ENCODE peak calls at places on chromosome 22, in seven cellular contexts. Z, P, B, D, X, Q and M are unnamed samples.

GRCh38 chr22:48700566-48701295 is 1126.9 kb downstream of the BRD1 start:
- DNase-seq in P (no peak), D (no peak), B (no peak), X (no peak), Q (no peak), Z (no peak), M (no peak)

GRCh38 chr22:22576244-22576988 is 17.4 kb upstream of the PRAME start:
- DNase-seq in Q (peak), P (peak), B (peak), X (peak), D (peak), Z (peak), M (peak)

GRCh38 chr22:45073064-45073463 is 63.3 kb upstream of the PHF21B start:
- DNase-seq in Z (no peak), D (no peak), X (no peak), P (no peak), B (peak), Q (peak), M (no peak)

GRCh38 chr22:40628354-40629042 is 8.0 kb downstream of the MRTFA start:
- DNase-seq in D (no peak), P (no peak), Z (no peak), B (peak), X (no peak), Q (peak), M (peak)

GRCh38 chr22:20946080-20946986 is 20.7 kb upstream of the AIFM3 start:
- DNase-seq in D (no peak), P (no peak), X (no peak), Q (peak), Z (no peak), B (peak), M (peak)

GRCh38 chr22:30694638-30695350 is at the start of gene OSBP2:
- DNase-seq in D (peak), Q (no peak), P (peak), Z (peak), B (peak), X (peak), M (no peak)

GRCh38 chr22:38017272-38017920 is 33.0 kb upstream of the SOX10 start:
- DNase-seq in P (peak), Z (no peak), B (peak), X (no peak), Q (peak), D (no peak), M (peak)

GRCh38 chr22:24583221-24583971 is 9.5 kb downstream of the LRRC75B start:
- DNase-seq in X (no peak), B (peak), Z (no peak), D (no peak), P (no peak), Q (no peak), M (no peak)

GRCh38 chr22:47552024-47552423 is 789.6 kb downstream of the TBC1D22A start:
- DNase-seq in B (no peak), X (no peak), Z (no peak), P (no peak), Q (no peak), D (no peak), M (no peak)

GRCh38 chr22:24986816-24987215 is 34.3 kb downstream of the KIAA1671 start:
- DNase-seq in Z (no peak), Q (no peak), B (no peak), X (no peak), P (no peak), D (no peak), M (no peak)

GRCh38 chr22:37486224-37486845 is at the start of gene MFNG:
- DNase-seq in Z (peak), D (peak), Q (peak), X (peak), B (peak), P (peak), M (peak)

GRCh38 chr22:39098026-39098425 is 982 bp downstream of the APOBEC3H start:
- DNase-seq in P (no peak), Z (no peak), Q (no peak), X (no peak), D (no peak), B (no peak), M (no peak)

GRCh38 chr22:26642465-26643367 is 14.7 kb upstream of the MIAT start:
- DNase-seq in P (no peak), Z (no peak), Q (no peak), X (peak), D (peak), B (no peak), M (no peak)

GRCh38 chr22:27124336-27125023 is 467.1 kb downstream of the MIAT start:
- DNase-seq in Q (no peak), P (peak), D (no peak), B (no peak), X (no peak), Z (no peak), M (no peak)

GRCh38 chr22:17570851-17571631 is 7.7 kb downstream of the SLC25A18 start:
- DNase-seq in B (peak), Z (no peak), Q (peak), D (no peak), P (peak), X (no peak), M (peak)

GRCh38 chr22:47220752-47221151 is 458.3 kb downstream of the TBC1D22A start:
- DNase-seq in D (no peak), B (no peak), X (no peak), Q (no peak), P (no peak), Z (no peak), M (no peak)

GRCh38 chr22:38485783-38486182 is 17.9 kb downstream of the KDELR3 start:
- DNase-seq in D (no peak), Q (no peak), B (no peak), P (no peak), Z (no peak), X (no peak), M (no peak)

GRCh38 chr22:44668886-44669724 is 32.9 kb upstream of the PRR5 start:
- DNase-seq in D (no peak), P (peak), X (no peak), Q (no peak), B (no peak), Z (peak), M (no peak)

GRCh38 chr22:44585559-44586121 is 87.6 kb upstream of the RTL6 start:
- DNase-seq in P (no peak), Q (no peak), X (no peak), B (no peak), Z (no peak), D (no peak), M (no peak)

GRCh38 chr22:30314918-30315317 is 11.8 kb downstream of the TBC1D10A start:
- DNase-seq in Q (peak), X (no peak), B (peak), Z (no peak), P (no peak), D (no peak), M (no peak)

GRCh38 chr22:40469181-40469580 is 98.8 kb downstream of the SGSM3 start:
- DNase-seq in X (no peak), Z (no peak), Q (no peak), P (no peak), B (no peak), D (peak), M (no peak)

GRCh38 chr22:49042877-49043859 is 784.5 kb downstream of the BRD1 start:
- DNase-seq in P (no peak), X (no peak), Z (no peak), B (no peak), Q (no peak), D (no peak), M (no peak)

GRCh38 chr22:37126383-37126782 is 16.9 kb upstream of the TMPRSS6 start:
- DNase-seq in X (no peak), Q (no peak), P (no peak), Z (no peak), B (no peak), D (peak), M (no peak)

GRCh38 chr22:49103314-49104052 is 724.2 kb downstream of the BRD1 start:
- DNase-seq in P (no peak), D (no peak), Q (no peak), B (no peak), Z (no peak), X (no peak), M (no peak)

GRCh38 chr22:37454857-37455686 is 27.8 kb upstream of the ELFN2 start:
- DNase-seq in B (peak), P (no peak), X (no peak), D (peak), Z (peak), Q (peak), M (peak)

GRCh38 chr22:36758792-36759271 is 17.1 kb downstream of the IFT27 start:
- DNase-seq in Z (no peak), X (no peak), P (no peak), Q (no peak), B (no peak), D (no peak), M (no peak)

GRCh38 chr22:44930711-44931035 is 79.1 kb downstream of the PHF21B start:
- DNase-seq in B (no peak), Z (no peak), P (no peak), X (no peak), D (no peak), Q (no peak), M (no peak)

GRCh38 chr22:27718186-27719032 is 83.1 kb downstream of the MN1 start:
- DNase-seq in Q (peak), Z (peak), X (no peak), D (peak), P (peak), B (peak), M (peak)

GRCh38 chr22:47166446-47167016 is 404.1 kb downstream of the TBC1D22A start:
- DNase-seq in Q (no peak), P (no peak), B (no peak), Z (no peak), X (no peak), D (no peak), M (no peak)

GRCh38 chr22:37481347-37481907 is 4.8 kb downstream of the MFNG start:
- DNase-seq in D (no peak), B (no peak), Z (no peak), P (no peak), Q (no peak), X (no peak), M (no peak)

GRCh38 chr22:35564975-35565867 is 24.6 kb downstream of the RASD2 start:
- DNase-seq in Q (peak), D (no peak), B (peak), X (no peak), Z (no peak), P (no peak), M (no peak)
- TF ChIP-seq CTCF in Q (no peak), D (no peak), B (no peak), X (no peak), Z (no peak), P (no peak), M (no peak)

GRCh38 chr22:19639610-19640135 is 74.6 kb upstream of the SEPTIN5 start:
- DNase-seq in D (no peak), Z (no peak), B (no peak), Q (no peak), X (no peak), P (no peak), M (no peak)

GRCh38 chr22:19640306-19640705 is 74.0 kb upstream of the SEPTIN5 start:
- DNase-seq in B (no peak), Z (no peak), D (no peak), Q (no peak), X (no peak), P (no peak), M (no peak)

GRCh38 chr22:19643448-19644313 is 70.6 kb upstream of the SEPTIN5 start:
- DNase-seq in X (no peak), D (peak), B (no peak), Z (no peak), P (no peak), Q (no peak), M (no peak)

GRCh38 chr22:19641983-19642451 is 72.3 kb upstream of the SEPTIN5 start:
- DNase-seq in D (no peak), X (no peak), Q (no peak), Z (no peak), B (no peak), P (no peak), M (no peak)

DNA sequence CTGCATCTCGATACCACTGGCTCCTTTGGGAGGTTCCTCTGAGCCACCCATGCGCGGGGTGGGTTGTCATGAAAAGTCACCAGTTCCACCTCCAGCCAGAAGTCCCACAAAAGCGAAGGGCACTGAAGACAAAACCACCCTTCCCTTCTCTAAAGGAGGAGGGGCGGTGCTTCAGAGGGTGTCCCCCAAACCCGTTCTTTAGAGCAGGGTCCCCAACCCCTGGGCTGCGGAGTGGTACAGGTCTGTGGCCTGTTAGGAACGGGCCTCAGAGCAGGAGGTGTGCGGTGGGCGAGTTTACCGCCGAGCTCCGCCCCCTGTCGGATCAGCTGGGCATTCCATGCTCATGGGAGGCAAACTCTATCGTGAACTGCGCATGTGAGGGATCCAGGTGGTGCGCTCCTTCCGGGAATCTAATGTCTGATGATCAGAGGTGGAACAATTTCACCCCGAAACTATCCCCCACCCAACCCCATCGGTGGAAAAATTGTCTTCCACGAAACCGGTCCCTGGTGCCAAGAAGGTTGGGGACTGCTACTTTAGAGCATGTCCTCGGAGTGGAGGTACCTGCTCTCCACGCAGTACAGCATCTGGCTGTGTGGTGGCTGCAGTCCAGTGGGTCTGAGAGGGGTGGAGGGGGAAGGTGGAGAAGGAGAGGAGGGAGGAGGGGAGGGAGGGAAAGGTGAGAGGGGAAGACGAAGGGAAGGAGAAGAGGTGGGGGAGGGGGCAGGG is 72.9 kb upstream of the SEPTIN5 start:
- DNase-seq in Z (peak), B (peak), D (peak), Q (peak), X (no peak), P (no peak), M (no peak)
- TF ChIP-seq CTCF in Z (peak), B (peak), D (peak), Q (peak), X (no peak), P (peak), M (peak)

DNA sequence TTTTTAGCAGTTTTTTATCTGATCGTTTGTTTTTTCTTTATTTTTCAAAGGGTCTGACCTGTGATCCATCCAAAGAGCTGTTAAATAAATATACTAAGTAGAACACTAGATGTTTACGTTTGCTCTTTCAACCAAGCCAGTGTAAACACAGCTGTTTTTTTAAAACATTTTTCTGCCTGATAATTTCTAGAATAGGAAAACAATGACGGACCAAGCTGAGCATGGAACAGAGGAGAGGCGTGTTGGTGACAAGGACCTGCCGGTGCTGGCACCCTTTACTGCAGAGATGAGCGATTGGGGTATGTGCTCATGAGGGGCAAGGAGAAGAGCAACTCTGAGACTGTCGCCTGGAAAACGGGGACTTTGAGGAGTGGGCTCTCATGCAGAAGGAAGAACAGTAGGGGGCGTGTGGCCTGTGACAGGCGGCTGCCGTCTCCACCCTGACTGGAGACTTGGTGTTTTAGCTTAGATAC is 28.6 kb upstream of the PANX2 start:
- DNase-seq in Z (peak), X (no peak), B (no peak), D (no peak), P (no peak), Q (no peak), M (no peak)
- TF ChIP-seq CTCF in Z (peak), X (no peak), B (no peak), D (peak), P (no peak), Q (peak), M (peak)

DNA sequence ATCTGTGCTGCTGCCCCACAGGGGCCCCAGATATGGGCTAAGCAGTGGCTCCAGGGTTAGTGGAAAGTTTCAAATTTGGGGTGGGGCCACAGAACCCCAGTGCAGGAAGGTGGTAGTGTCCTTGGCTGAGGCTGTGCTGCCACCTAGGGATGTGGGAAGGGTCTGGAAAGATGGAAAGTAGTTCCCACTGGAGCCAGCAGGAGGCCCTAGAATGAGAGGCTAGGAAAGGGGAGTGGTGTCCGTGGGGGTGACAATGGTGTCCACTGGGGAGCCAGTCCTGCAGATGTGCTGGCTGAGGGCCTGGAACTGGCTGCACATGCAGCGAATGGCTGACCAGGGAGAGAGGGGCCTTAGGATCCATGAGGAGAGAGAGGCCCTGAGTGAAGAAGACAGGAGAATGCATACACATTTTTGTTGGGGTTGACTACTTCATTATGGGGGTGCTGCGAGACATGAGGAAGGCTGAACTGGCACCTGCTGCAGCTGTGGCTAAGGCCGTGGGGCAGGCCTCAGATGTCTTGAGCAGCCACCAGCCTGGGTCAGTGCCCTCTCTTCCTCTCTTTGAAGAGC is 21.1 kb downstream of the RFPL3 start:
- DNase-seq in Q (peak), Z (peak), B (peak), D (peak), P (no peak), X (no peak), M (peak)
- TF ChIP-seq CTCF in Q (peak), Z (peak), B (peak), D (peak), P (no peak), X (peak), M (peak)

DNA sequence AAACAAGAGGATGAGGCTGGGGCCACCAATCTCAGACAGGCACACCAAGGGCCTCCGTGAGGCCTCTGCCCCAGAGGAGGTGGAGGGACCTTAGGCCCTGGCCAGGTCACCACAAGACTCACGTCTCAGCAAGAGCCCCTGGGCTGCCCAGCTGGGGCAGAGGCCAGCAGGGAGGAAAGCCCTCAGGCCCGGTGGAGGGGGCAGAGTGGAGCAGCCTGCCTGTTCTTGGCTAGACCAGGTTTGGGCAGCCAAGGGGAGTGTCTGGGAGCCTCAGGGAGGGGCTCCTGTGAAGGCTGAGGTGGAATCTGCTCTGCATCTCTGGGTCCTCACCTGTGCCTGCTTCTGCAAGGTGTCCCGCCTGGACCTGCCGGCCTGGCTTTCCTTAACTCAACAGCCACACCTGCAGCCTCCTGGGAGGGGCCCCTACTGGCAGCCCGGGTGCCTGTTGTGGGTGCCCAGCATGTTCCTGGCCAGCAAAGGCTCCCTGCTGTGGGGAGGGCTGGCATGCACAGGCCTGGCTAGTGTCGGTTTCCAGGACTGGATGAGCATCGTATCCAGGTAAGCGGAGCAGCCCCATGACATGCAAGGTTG is 11.9 kb downstream of the TTLL12 start:
- DNase-seq in Q (no peak), B (peak), D (no peak), Z (no peak), P (no peak), X (no peak), M (no peak)
- TF ChIP-seq CTCF in Q (peak), B (peak), D (no peak), Z (no peak), P (no peak), X (no peak), M (no peak)

GRCh38 chr22:19764636-19765476 is 4.3 kb downstream of the TBX1 start:
- DNase-seq in Z (no peak), Q (no peak), P (no peak), D (no peak), X (no peak), B (no peak), M (no peak)

GRCh38 chr22:19766235-19766505 is 5.6 kb downstream of the TBX1 start:
- DNase-seq in Z (peak), D (no peak), P (no peak), X (no peak), B (no peak), Q (no peak), M (no peak)

GRCh38 chr22:19765477-19766234 is 5.1 kb downstream of the TBX1 start:
- DNase-seq in D (peak), Q (peak), P (no peak), X (no peak), B (peak), Z (no peak), M (no peak)

GRCh38 chr22:19767427-19768380 is 7.1 kb downstream of the TBX1 start:
- DNase-seq in P (peak), D (no peak), Z (no peak), X (no peak), B (no peak), Q (no peak), M (no peak)

GRCh38 chr22:19766506-19767426 is 6.2 kb downstream of the TBX1 start:
- DNase-seq in Z (peak), Q (peak), X (peak), B (peak), P (peak), D (peak), M (no peak)
- TF ChIP-seq CTCF in Z (no peak), Q (peak), X (peak), B (peak), P (no peak), D (peak), M (peak)

GRCh38 chr22:28742562-28742962 is 723 bp downstream of the HSCB start:
- DNase-seq in D (no peak), Z (no peak), P (no peak), Q (no peak), X (no peak), B (no peak), M (no peak)

GRCh38 chr22:28743852-28744251 is 2.0 kb downstream of the HSCB start:
- DNase-seq in B (no peak), Q (no peak), Z (no peak), X (no peak), D (no peak), P (no peak), M (no peak)

GRCh38 chr22:28741200-28741757 is 341 bp downstream of the CHEK2 start:
- DNase-seq in P (no peak), X (no peak), B (no peak), D (peak), Z (no peak), Q (no peak), M (no peak)

GRCh38 chr22:28736296-28737155 is 5.1 kb downstream of the CHEK2 start:
- DNase-seq in D (no peak), X (no peak), B (no peak), Q (no peak), Z (no peak), P (no peak), M (no peak)

GRCh38 chr22:28741758-28742561 is at the start of the genes CHEK2 and HSCB:
- DNase-seq in P (peak), D (peak), Q (peak), X (peak), Z (peak), B (peak), M (peak)
- TF ChIP-seq CTCF in P (peak), D (no peak), Q (no peak), X (peak), Z (no peak), B (no peak), M (peak)